ENCODE peak calls at places on chromosomes 11 and 22, in seven cellular contexts. One of them, this sample, is unnamed.

GRCh38 chr11:895331-896223 is 15.0 kb downstream of the CHID1 start:
- DNase-seq in transverse colon: no peak
- DNase-seq in sigmoid colon: no peak
- DNase-seq in tibial artery: no peak
- DNase-seq in gastrocnemius medialis: no peak
- DNase-seq in psoas muscle: no peak
- DNase-seq in mammary epithelial cell: no peak
- DNase-seq in this sample: no peak

GRCh38 chr11:69204246-69205124 is 48.8 kb downstream of the SMIM38 start:
- DNase-seq in psoas muscle: no peak
- DNase-seq in mammary epithelial cell: no peak
- DNase-seq in tibial artery: peak; percentile 59
- DNase-seq in sigmoid colon: no peak
- DNase-seq in gastrocnemius medialis: no peak
- DNase-seq in transverse colon: no peak
- DNase-seq in this sample: peak; percentile 63

GRCh38 chr11:28713850-28714249 is 605.7 kb downstream of the METTL15 start:
- DNase-seq in transverse colon: no peak
- DNase-seq in psoas muscle: no peak
- DNase-seq in tibial artery: no peak
- DNase-seq in mammary epithelial cell: no peak
- DNase-seq in sigmoid colon: no peak
- DNase-seq in gastrocnemius medialis: no peak
- DNase-seq in this sample: no peak

GRCh38 chr11:2930705-2931415 is 1.6 kb upstream of the PHLDA2 start:
- DNase-seq in psoas muscle: peak; percentile 50
- DNase-seq in gastrocnemius medialis: no peak
- DNase-seq in tibial artery: peak; percentile 78
- DNase-seq in mammary epithelial cell: peak; percentile 76
- DNase-seq in transverse colon: peak; percentile 93
- DNase-seq in sigmoid colon: peak; percentile 71
- DNase-seq in this sample: no peak

GRCh38 chr22:39212721-39213376 is 31.9 kb downstream of the PDGFB start:
- DNase-seq in sigmoid colon: peak; percentile 40
- DNase-seq in psoas muscle: no peak
- DNase-seq in gastrocnemius medialis: no peak
- DNase-seq in transverse colon: no peak
- DNase-seq in tibial artery: peak; percentile 19
- DNase-seq in mammary epithelial cell: peak; percentile 62
- DNase-seq in this sample: peak; percentile 71

GRCh38 chr22:37321288-37321687 is 39.0 kb downstream of the CYTH4 start:
- DNase-seq in transverse colon: no peak
- DNase-seq in mammary epithelial cell: no peak
- DNase-seq in tibial artery: no peak
- DNase-seq in gastrocnemius medialis: no peak
- DNase-seq in sigmoid colon: no peak
- DNase-seq in psoas muscle: no peak
- DNase-seq in this sample: no peak

GRCh38 chr11:72141066-72141465 is 5.5 kb downstream of the FOLR3 start:
- DNase-seq in sigmoid colon: no peak
- DNase-seq in tibial artery: no peak
- DNase-seq in gastrocnemius medialis: no peak
- DNase-seq in mammary epithelial cell: peak; percentile 92
- DNase-seq in transverse colon: no peak
- DNase-seq in psoas muscle: no peak
- DNase-seq in this sample: no peak

GRCh38 chr11:11401960-11402359 is 48.9 kb upstream of the CSNK2A3 start:
- DNase-seq in psoas muscle: no peak
- DNase-seq in gastrocnemius medialis: no peak
- DNase-seq in tibial artery: no peak
- DNase-seq in mammary epithelial cell: no peak
- DNase-seq in sigmoid colon: no peak
- DNase-seq in transverse colon: no peak
- DNase-seq in this sample: no peak

GRCh38 chr22:49026476-49027121 is 801.1 kb downstream of the BRD1 start:
- DNase-seq in mammary epithelial cell: no peak
- DNase-seq in tibial artery: no peak
- DNase-seq in transverse colon: no peak
- DNase-seq in gastrocnemius medialis: no peak
- DNase-seq in psoas muscle: no peak
- DNase-seq in sigmoid colon: no peak
- DNase-seq in this sample: no peak

GRCh38 chr11:75480890-75481190 is 44.9 kb downstream of the GDPD5 start:
- DNase-seq in gastrocnemius medialis: no peak
- DNase-seq in psoas muscle: no peak
- DNase-seq in tibial artery: no peak
- DNase-seq in transverse colon: no peak
- DNase-seq in sigmoid colon: no peak
- DNase-seq in mammary epithelial cell: no peak
- DNase-seq in this sample: no peak

GRCh38 chr22:39204216-39204615 is 40.6 kb downstream of the PDGFB start:
- DNase-seq in mammary epithelial cell: no peak
- DNase-seq in gastrocnemius medialis: no peak
- DNase-seq in tibial artery: peak; percentile 40
- DNase-seq in psoas muscle: no peak
- DNase-seq in transverse colon: no peak
- DNase-seq in sigmoid colon: peak; percentile 34
- DNase-seq in this sample: no peak

GRCh38 chr11:102449651-102450570 is 2.7 kb downstream of the TMEM123 start:
- DNase-seq in gastrocnemius medialis: no peak
- DNase-seq in transverse colon: no peak
- DNase-seq in sigmoid colon: no peak
- DNase-seq in mammary epithelial cell: no peak
- DNase-seq in tibial artery: no peak
- DNase-seq in psoas muscle: no peak
- DNase-seq in this sample: no peak

GRCh38 chr22:40418366-40419201 is 48.2 kb downstream of the SGSM3 start:
- DNase-seq in mammary epithelial cell: no peak
- DNase-seq in sigmoid colon: peak; percentile 86
- DNase-seq in gastrocnemius medialis: no peak
- DNase-seq in tibial artery: no peak
- DNase-seq in transverse colon: peak; percentile 32
- DNase-seq in psoas muscle: no peak
- DNase-seq in this sample: no peak

GRCh38 chr11:130631119-130631518 is 182.7 kb downstream of the ADAMTS15 start:
- DNase-seq in mammary epithelial cell: peak; percentile 95
- DNase-seq in psoas muscle: no peak
- DNase-seq in transverse colon: no peak
- DNase-seq in gastrocnemius medialis: no peak
- DNase-seq in tibial artery: no peak
- DNase-seq in sigmoid colon: no peak
- DNase-seq in this sample: no peak

GRCh38 chr11:48020092-48020755 is 39.9 kb downstream of the PTPRJ start:
- DNase-seq in sigmoid colon: no peak
- DNase-seq in gastrocnemius medialis: no peak
- DNase-seq in psoas muscle: no peak
- DNase-seq in tibial artery: no peak
- DNase-seq in transverse colon: peak; percentile 41
- DNase-seq in mammary epithelial cell: no peak
- DNase-seq in this sample: no peak

GRCh38 chr11:55503449-55503848 is 50.8 kb upstream of the OR4C15 start:
- DNase-seq in gastrocnemius medialis: no peak
- DNase-seq in mammary epithelial cell: no peak
- DNase-seq in tibial artery: no peak
- DNase-seq in psoas muscle: no peak
- DNase-seq in sigmoid colon: no peak
- DNase-seq in transverse colon: no peak
- DNase-seq in this sample: no peak

GRCh38 chr22:19722175-19722914 is 994 bp upstream of the GP1BB start:
- DNase-seq in sigmoid colon: no peak
- DNase-seq in transverse colon: no peak
- DNase-seq in gastrocnemius medialis: no peak
- DNase-seq in tibial artery: no peak
- DNase-seq in mammary epithelial cell: no peak
- DNase-seq in psoas muscle: no peak
- DNase-seq in this sample: no peak

GRCh38 chr22:19723165-19723989 is at the start of gene GP1BB:
- DNase-seq in psoas muscle: no peak
- DNase-seq in sigmoid colon: no peak
- DNase-seq in mammary epithelial cell: no peak
- DNase-seq in tibial artery: no peak
- DNase-seq in gastrocnemius medialis: no peak
- DNase-seq in transverse colon: peak; percentile 37
- DNase-seq in this sample: no peak

GRCh38 chr22:19723990-19724827 is 870 bp downstream of the GP1BB start:
- DNase-seq in sigmoid colon: no peak
- DNase-seq in mammary epithelial cell: no peak
- DNase-seq in gastrocnemius medialis: no peak
- DNase-seq in psoas muscle: no peak
- DNase-seq in transverse colon: no peak
- DNase-seq in tibial artery: no peak
- DNase-seq in this sample: no peak

GRCh38 chr22:19721486-19722172 is 1.7 kb upstream of the GP1BB start:
- DNase-seq in psoas muscle: no peak
- DNase-seq in mammary epithelial cell: no peak
- DNase-seq in sigmoid colon: no peak
- DNase-seq in tibial artery: no peak
- DNase-seq in gastrocnemius medialis: no peak
- DNase-seq in transverse colon: no peak
- DNase-seq in this sample: no peak

GRCh38 chr22:19722915-19723164 is 499 bp upstream of the GP1BB start:
- DNase-seq in sigmoid colon: no peak
- DNase-seq in mammary epithelial cell: no peak
- DNase-seq in gastrocnemius medialis: no peak
- DNase-seq in transverse colon: no peak
- DNase-seq in tibial artery: no peak
- DNase-seq in psoas muscle: no peak
- DNase-seq in this sample: no peak
- H3K27me3 ChIP-seq in sigmoid colon: peaks cover 14% of the 10 kb centered on the region
- H3K27me3 ChIP-seq in mammary epithelial cell: no peaks in the 10 kb centered on the region
- H3K27me3 ChIP-seq in gastrocnemius medialis: peaks cover 10% of the 10 kb centered on the region
- H3K27me3 ChIP-seq in transverse colon: peaks cover 73% of the 10 kb centered on the region
- H3K27me3 ChIP-seq in tibial artery: no peaks in the 10 kb centered on the region
- H3K27me3 ChIP-seq in psoas muscle: peaks cover 10% of the 10 kb centered on the region
- H3K27me3 ChIP-seq in this sample: peaks cover 54% of the 10 kb centered on the region

DNA sequence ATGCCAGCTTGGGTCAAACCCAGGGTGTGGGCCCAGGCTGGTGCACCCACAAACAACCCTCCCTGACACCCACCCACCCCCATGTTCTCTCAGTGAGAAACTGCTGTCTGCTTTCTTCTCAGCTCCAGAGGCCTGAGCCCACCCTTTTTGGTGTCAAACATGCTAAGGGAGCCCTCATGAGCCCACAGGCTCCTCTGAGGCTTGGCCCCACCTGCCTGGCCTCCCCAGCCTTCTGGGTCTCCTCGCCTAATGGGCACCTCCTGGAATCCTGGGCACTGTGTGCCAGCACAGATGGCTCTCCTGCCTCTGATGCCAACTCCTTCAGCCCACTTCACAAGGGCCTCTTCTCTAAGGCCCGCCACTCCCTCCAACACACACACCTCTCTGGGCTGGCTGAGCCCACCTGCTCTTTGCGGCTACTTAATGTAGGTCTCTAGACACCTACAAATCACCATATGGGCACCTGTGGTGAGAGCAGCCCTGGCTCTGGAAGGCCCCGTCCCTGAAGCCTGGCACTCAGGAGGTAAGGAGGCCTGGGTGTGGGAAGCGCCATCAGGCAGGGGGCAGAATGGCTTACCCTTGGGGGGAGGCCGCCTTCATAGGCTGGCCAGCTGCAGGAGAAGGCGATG is 4.4 kb downstream of the NAGA start:
- DNase-seq in transverse colon: no peak
- DNase-seq in mammary epithelial cell: no peak
- DNase-seq in gastrocnemius medialis: no peak
- DNase-seq in psoas muscle: no peak
- DNase-seq in tibial artery: no peak
- DNase-seq in sigmoid colon: no peak
- DNase-seq in this sample: no peak
- H3K36me3 ChIP-seq in transverse colon: no peaks in the 10 kb centered on the region
- H3K36me3 ChIP-seq in mammary epithelial cell: no peaks in the 10 kb centered on the region
- H3K36me3 ChIP-seq in gastrocnemius medialis: peaks cover 50% of the 10 kb centered on the region
- H3K36me3 ChIP-seq in psoas muscle: peaks cover 64% of the 10 kb centered on the region
- H3K36me3 ChIP-seq in tibial artery: peaks cover 63% of the 10 kb centered on the region
- H3K36me3 ChIP-seq in sigmoid colon: peaks cover 32% of the 10 kb centered on the region
- H3K36me3 ChIP-seq in this sample: peaks cover 62% of the 10 kb centered on the region

DNA sequence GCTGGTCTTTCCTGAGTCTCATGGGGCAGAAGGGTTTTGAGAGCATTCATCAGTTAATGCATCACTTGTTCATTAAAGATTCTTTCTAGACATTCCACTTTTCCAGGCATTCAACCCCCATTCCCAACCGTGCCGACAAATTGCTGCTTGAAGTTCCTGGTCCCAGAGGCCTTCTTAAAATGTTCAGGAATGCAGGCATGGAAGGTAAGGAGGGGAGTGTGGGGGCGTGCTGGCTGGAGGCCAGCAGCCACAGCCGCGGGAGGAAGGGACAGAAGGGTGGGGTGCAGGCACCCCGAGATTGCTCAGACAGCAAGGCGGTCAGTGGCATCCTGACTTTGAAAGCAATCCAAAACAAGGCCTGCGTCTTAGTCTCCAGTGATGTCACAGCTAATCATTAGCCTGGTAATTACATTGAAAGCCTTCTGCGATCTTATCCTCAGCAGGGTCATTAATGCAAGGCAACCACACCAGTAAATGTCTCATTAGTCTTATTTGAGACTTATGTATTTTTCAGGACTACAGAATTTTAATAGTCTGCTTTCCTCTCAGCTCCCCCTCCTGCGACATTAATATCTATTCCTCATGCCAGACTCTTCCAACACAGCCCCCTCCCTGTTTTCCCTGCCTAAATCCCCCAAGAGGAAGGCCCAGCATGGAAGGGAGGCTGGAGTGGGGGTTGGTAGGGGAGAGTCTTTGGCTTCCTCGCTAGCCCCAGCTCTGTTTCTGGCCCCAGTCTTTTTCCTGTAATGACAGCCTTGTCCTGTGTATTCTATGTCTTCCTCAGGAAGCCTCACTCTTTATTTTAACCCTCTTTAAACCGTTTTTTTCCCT is 328.9 kb downstream of the MIAT start:
- DNase-seq in sigmoid colon: no peak
- DNase-seq in mammary epithelial cell: no peak
- DNase-seq in transverse colon: no peak
- DNase-seq in gastrocnemius medialis: no peak
- DNase-seq in psoas muscle: no peak
- DNase-seq in tibial artery: no peak
- DNase-seq in this sample: no peak
- H3K27me3 ChIP-seq in sigmoid colon: no peaks in the 10 kb centered on the region
- H3K27me3 ChIP-seq in mammary epithelial cell: no peaks in the 10 kb centered on the region
- H3K27me3 ChIP-seq in transverse colon: no peaks in the 10 kb centered on the region
- H3K27me3 ChIP-seq in gastrocnemius medialis: peaks cover 2% of the 10 kb centered on the region
- H3K27me3 ChIP-seq in psoas muscle: no peaks in the 10 kb centered on the region
- H3K27me3 ChIP-seq in tibial artery: no peaks in the 10 kb centered on the region
- H3K27me3 ChIP-seq in this sample: no peaks in the 10 kb centered on the region

DNA sequence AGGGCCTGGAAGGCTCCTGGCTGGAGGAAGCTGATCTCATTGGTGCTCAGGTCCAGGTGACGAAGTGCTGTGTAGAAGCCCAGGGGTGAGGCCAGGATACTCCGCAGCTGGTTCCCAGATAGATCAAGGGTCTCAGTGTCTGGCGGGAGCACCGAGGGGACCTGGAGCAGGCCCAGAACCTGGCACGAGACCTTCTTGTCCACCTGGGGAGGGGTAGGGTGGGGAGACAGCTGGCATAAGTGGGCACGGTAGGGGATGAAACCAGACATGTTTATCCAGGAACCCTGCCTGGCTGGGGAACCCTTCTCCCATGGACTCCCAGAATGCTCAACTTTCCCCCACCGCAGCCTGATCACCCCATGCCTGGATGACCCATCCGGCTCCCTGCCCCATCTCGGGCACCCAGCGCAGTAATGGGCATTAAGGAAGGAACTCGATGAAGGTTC is 9.2 kb downstream of the LRRC32 start:
- DNase-seq in tibial artery: peak; percentile 60
- DNase-seq in psoas muscle: no peak
- DNase-seq in transverse colon: peak; percentile 7
- DNase-seq in sigmoid colon: peak; percentile 55
- DNase-seq in mammary epithelial cell: no peak
- DNase-seq in gastrocnemius medialis: no peak
- DNase-seq in this sample: peak; percentile 70
- H3K36me3 ChIP-seq in tibial artery: peaks cover 60% of the 10 kb centered on the region
- H3K36me3 ChIP-seq in psoas muscle: peaks cover 29% of the 10 kb centered on the region
- H3K36me3 ChIP-seq in transverse colon: no peaks in the 10 kb centered on the region
- H3K36me3 ChIP-seq in sigmoid colon: no peaks in the 10 kb centered on the region
- H3K36me3 ChIP-seq in mammary epithelial cell: no peaks in the 10 kb centered on the region
- H3K36me3 ChIP-seq in gastrocnemius medialis: peaks cover 5% of the 10 kb centered on the region
- H3K36me3 ChIP-seq in this sample: peaks cover 37% of the 10 kb centered on the region